ENCODE peak calls at places on chromosomes 13 and 19, in ten cellular contexts. One of them, this sample, is unnamed.

GRCh38 chr19:17125052-17125727 is 49.6 kb downstream of the MYO9B start:
- DNase-seq in fibroblast of pulmonary artery: peak
- DNase-seq in fibroblast of mammary gland: no peak
- DNase-seq in RWPE1: no peak
- DNase-seq in HCT116: no peak
- DNase-seq in cardiac fibroblast: no peak
- DNase-seq in heart left ventricle: no peak
- DNase-seq in astrocyte: peak
- DNase-seq in IMR-90: peak
- DNase-seq in AG10803: peak
- DNase-seq in this sample: peak

GRCh38 chr19:57227461-57227860 is 3.4 kb upstream of the AURKC start:
- DNase-seq in fibroblast of mammary gland: no peak
- DNase-seq in HCT116: no peak
- DNase-seq in RWPE1: no peak
- DNase-seq in heart left ventricle: no peak
- DNase-seq in IMR-90: no peak
- DNase-seq in cardiac fibroblast: no peak
- DNase-seq in AG10803: no peak
- DNase-seq in fibroblast of pulmonary artery: no peak
- DNase-seq in astrocyte: no peak
- DNase-seq in this sample: no peak

GRCh38 chr13:20193924-20194631 is 1.3 kb upstream of the GJB2 start:
- DNase-seq in fibroblast of pulmonary artery: no peak
- DNase-seq in fibroblast of mammary gland: no peak
- DNase-seq in heart left ventricle: no peak
- DNase-seq in RWPE1: no peak
- DNase-seq in astrocyte: no peak
- DNase-seq in cardiac fibroblast: no peak
- DNase-seq in HCT116: no peak
- DNase-seq in IMR-90: no peak
- DNase-seq in AG10803: no peak
- DNase-seq in this sample: no peak

GRCh38 chr13:75178436-75178835 is 303.5 kb downstream of the TBC1D4 start:
- DNase-seq in RWPE1: no peak
- DNase-seq in fibroblast of mammary gland: no peak
- DNase-seq in cardiac fibroblast: no peak
- DNase-seq in HCT116: no peak
- DNase-seq in AG10803: no peak
- DNase-seq in IMR-90: no peak
- DNase-seq in astrocyte: no peak
- DNase-seq in heart left ventricle: no peak
- DNase-seq in fibroblast of pulmonary artery: no peak
- DNase-seq in this sample: no peak

GRCh38 chr19:34556500-34556899 is 74.9 kb downstream of the WTIP start:
- DNase-seq in astrocyte: no peak
- DNase-seq in IMR-90: no peak
- DNase-seq in cardiac fibroblast: peak
- DNase-seq in heart left ventricle: no peak
- DNase-seq in fibroblast of pulmonary artery: peak
- DNase-seq in HCT116: peak
- DNase-seq in AG10803: peak
- DNase-seq in fibroblast of mammary gland: peak
- DNase-seq in RWPE1: no peak
- DNase-seq in this sample: no peak

GRCh38 chr13:95485045-95485517 is 67.4 kb upstream of the CLDN10 start:
- DNase-seq in heart left ventricle: no peak
- DNase-seq in astrocyte: peak
- DNase-seq in HCT116: no peak
- DNase-seq in RWPE1: peak
- DNase-seq in cardiac fibroblast: peak
- DNase-seq in IMR-90: peak
- DNase-seq in AG10803: no peak
- DNase-seq in fibroblast of pulmonary artery: peak
- DNase-seq in fibroblast of mammary gland: peak
- DNase-seq in this sample: no peak

GRCh38 chr13:98447881-98448641 is 128.8 kb downstream of the STK24 start:
- DNase-seq in fibroblast of pulmonary artery: no peak
- DNase-seq in HCT116: peak
- DNase-seq in AG10803: peak
- DNase-seq in IMR-90: no peak
- DNase-seq in fibroblast of mammary gland: peak
- DNase-seq in astrocyte: peak
- DNase-seq in RWPE1: peak
- DNase-seq in cardiac fibroblast: peak
- DNase-seq in heart left ventricle: no peak
- DNase-seq in this sample: no peak

GRCh38 chr13:27446986-27447583 is 3.3 kb downstream of the MTIF3 start:
- DNase-seq in astrocyte: no peak
- DNase-seq in heart left ventricle: no peak
- DNase-seq in fibroblast of pulmonary artery: no peak
- DNase-seq in cardiac fibroblast: no peak
- DNase-seq in AG10803: no peak
- DNase-seq in IMR-90: no peak
- DNase-seq in HCT116: no peak
- DNase-seq in fibroblast of mammary gland: no peak
- DNase-seq in RWPE1: no peak
- DNase-seq in this sample: peak

GRCh38 chr13:67148219-67148583 is 81.9 kb downstream of the PCDH9 start:
- DNase-seq in AG10803: peak
- DNase-seq in astrocyte: peak
- DNase-seq in HCT116: no peak
- DNase-seq in heart left ventricle: no peak
- DNase-seq in fibroblast of mammary gland: peak
- DNase-seq in RWPE1: peak
- DNase-seq in IMR-90: peak
- DNase-seq in fibroblast of pulmonary artery: peak
- DNase-seq in cardiac fibroblast: peak
- DNase-seq in this sample: no peak

DNA sequence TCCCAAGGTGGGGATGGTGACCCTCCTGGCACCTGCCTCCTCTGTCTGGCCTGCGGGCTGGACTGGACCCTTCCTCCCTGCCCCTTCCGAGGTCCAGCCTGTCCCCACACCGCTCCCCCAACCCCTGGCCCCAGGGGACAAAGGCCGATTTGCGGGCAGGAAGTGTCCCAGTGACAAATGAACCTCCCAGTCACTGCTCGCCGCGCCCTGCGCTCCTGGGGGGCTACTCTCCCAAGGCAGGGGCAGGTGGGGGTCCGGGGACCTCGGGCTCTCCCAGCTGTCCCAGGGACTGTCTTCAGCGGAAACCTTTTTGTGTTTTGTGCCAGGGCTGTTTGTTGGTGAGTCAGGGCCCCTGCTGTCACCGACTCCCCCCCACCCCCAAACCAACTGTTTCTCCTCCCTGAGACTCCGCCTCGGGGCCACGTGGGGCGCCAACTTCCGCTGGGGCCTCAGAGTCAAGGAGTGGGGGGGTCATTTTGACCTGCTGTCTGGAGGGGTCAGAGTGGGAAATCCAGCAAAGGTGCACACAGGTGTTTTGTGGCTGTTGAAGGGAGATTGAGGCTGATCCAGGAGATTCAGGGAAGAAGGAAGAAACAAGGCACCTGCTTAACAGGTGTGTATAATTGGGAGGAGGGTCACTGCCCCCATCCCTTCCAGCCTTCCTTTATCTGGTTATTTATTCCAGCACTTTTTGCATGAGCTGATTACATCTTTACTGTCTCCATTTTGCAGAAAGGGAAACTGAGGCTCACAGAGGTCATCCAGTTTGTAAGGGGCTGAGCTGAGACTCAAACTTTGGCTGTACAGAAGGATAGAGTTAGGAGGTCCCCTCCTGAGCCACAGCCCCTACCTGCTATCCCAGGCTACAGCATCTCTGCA is 831 bp downstream of the PGPEP1 start:
- DNase-seq in cardiac fibroblast: peak
- DNase-seq in astrocyte: peak
- DNase-seq in AG10803: peak
- DNase-seq in fibroblast of pulmonary artery: peak
- DNase-seq in heart left ventricle: peak
- DNase-seq in IMR-90: peak
- DNase-seq in HCT116: no peak
- DNase-seq in fibroblast of mammary gland: peak
- DNase-seq in RWPE1: no peak
- DNase-seq in this sample: peak
- TF ChIP-seq CTCF in cardiac fibroblast: no peak
- TF ChIP-seq CTCF in astrocyte: no peak
- TF ChIP-seq CTCF in AG10803: no peak
- TF ChIP-seq CTCF in fibroblast of pulmonary artery: no peak
- TF ChIP-seq CTCF in heart left ventricle: no peak
- TF ChIP-seq CTCF in IMR-90: no peak
- TF ChIP-seq CTCF in HCT116: peak
- TF ChIP-seq CTCF in fibroblast of mammary gland: no peak
- TF ChIP-seq CTCF in RWPE1: no peak
- TF ChIP-seq CTCF in this sample: peak

GRCh38 chr19:30689474-30689873 is 317.3 kb downstream of the ZNF536 start:
- DNase-seq in cardiac fibroblast: no peak
- DNase-seq in AG10803: no peak
- DNase-seq in heart left ventricle: no peak
- DNase-seq in astrocyte: no peak
- DNase-seq in IMR-90: no peak
- DNase-seq in fibroblast of pulmonary artery: no peak
- DNase-seq in fibroblast of mammary gland: no peak
- DNase-seq in HCT116: no peak
- DNase-seq in RWPE1: no peak
- DNase-seq in this sample: no peak
- TF ChIP-seq CTCF in cardiac fibroblast: no peak
- TF ChIP-seq CTCF in AG10803: no peak
- TF ChIP-seq CTCF in heart left ventricle: no peak
- TF ChIP-seq CTCF in astrocyte: no peak
- TF ChIP-seq CTCF in IMR-90: no peak
- TF ChIP-seq CTCF in fibroblast of pulmonary artery: no peak
- TF ChIP-seq CTCF in fibroblast of mammary gland: no peak
- TF ChIP-seq CTCF in HCT116: no peak
- TF ChIP-seq CTCF in RWPE1: no peak
- TF ChIP-seq CTCF in this sample: no peak

DNA sequence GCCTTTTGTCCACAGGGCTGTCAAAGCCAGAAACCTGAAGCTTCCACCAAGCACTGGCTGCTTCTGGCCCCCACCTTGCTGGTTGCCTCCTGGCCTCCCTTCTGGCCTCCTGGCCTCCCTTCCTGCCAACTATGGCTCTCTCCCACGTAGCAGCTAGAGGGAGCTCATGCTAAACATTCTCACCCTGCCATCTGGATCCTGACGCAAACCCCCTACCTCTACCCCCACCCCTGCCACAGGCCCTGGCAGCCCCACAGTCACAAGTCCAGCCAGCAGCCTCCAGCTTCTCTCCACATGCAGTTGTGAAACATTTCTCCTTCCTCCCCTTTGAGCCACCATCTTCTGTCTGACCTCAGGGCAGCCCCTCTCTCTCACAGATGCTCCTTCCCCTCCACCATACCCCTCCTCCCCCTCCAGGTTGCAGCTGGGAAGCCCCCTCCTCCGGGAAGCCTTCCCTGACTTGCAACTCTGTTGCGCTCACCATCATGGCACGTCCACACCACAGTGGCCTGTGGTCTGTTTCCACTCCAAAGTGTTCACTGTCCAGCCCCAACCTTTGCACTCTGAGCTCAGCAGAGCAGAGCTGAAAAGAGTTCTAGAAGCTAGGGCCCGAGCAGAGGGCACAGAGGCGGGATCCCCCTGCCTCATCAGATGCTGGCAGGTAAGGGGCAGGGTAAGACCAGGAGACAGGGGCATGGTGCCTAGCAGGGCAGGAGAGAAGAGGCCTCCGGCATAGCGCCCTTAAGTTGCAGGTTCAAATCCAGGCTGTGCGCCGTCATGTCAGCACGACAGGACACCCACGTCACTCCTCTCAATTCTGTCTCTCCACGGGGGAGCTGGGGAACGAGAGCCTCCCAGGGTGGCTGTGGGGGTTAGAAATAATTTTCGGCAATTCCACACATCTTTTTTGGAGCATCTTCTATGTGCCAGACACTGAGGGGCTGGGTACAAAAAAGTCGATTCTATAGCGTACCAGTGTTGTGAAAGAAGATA is 7.3 kb downstream of the ADGRL1 start:
- DNase-seq in IMR-90: no peak
- DNase-seq in heart left ventricle: no peak
- DNase-seq in astrocyte: no peak
- DNase-seq in fibroblast of pulmonary artery: peak
- DNase-seq in fibroblast of mammary gland: no peak
- DNase-seq in RWPE1: no peak
- DNase-seq in HCT116: no peak
- DNase-seq in AG10803: peak
- DNase-seq in cardiac fibroblast: peak
- DNase-seq in this sample: no peak
- TF ChIP-seq CTCF in IMR-90: no peak
- TF ChIP-seq CTCF in heart left ventricle: no peak
- TF ChIP-seq CTCF in astrocyte: no peak
- TF ChIP-seq CTCF in fibroblast of pulmonary artery: peak
- TF ChIP-seq CTCF in fibroblast of mammary gland: no peak
- TF ChIP-seq CTCF in RWPE1: no peak
- TF ChIP-seq CTCF in HCT116: peak
- TF ChIP-seq CTCF in AG10803: peak
- TF ChIP-seq CTCF in cardiac fibroblast: peak
- TF ChIP-seq CTCF in this sample: peak

GRCh38 chr19:8050274-8051096 is 2.1 kb upstream of the CCL25 start:
- DNase-seq in cardiac fibroblast: peak
- DNase-seq in heart left ventricle: peak
- DNase-seq in astrocyte: peak
- DNase-seq in AG10803: peak
- DNase-seq in fibroblast of pulmonary artery: peak
- DNase-seq in HCT116: peak
- DNase-seq in fibroblast of mammary gland: peak
- DNase-seq in RWPE1: peak
- DNase-seq in IMR-90: peak
- DNase-seq in this sample: peak
- TF ChIP-seq CTCF in cardiac fibroblast: no peak
- TF ChIP-seq CTCF in heart left ventricle: no peak
- TF ChIP-seq CTCF in astrocyte: no peak
- TF ChIP-seq CTCF in AG10803: no peak
- TF ChIP-seq CTCF in fibroblast of pulmonary artery: no peak
- TF ChIP-seq CTCF in HCT116: no peak
- TF ChIP-seq CTCF in fibroblast of mammary gland: no peak
- TF ChIP-seq CTCF in RWPE1: no peak
- TF ChIP-seq CTCF in IMR-90: no peak
- TF ChIP-seq CTCF in this sample: no peak

DNA sequence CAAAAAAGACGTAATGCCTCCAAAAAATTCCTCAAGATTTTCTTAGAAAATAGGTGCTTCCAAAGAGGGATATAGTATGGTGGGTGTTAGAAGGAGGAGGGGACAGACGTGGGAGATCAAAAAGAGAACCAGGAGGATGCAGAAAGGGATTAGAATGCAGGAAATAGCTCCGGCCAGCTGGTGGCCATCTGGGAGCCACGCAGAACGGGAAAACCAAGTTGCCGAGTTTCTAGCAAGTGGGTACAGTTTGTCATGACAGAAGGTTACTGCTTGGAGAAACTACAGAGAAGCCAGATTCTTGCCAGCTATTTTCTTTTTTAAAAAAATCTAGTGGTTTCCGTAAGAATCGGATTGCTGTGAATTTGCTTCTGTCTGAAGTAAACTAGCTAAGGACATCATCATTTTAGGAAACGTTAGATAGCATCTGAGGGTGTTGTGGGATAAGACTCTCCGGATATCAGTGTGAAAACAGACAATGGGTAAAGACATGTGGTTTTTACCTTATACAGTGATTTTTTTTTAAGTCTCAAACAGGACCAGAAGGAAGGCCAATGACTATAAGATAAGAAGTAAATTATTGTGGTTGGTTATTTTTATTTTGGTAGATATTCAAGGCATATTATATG is 104.9 kb downstream of the HSPH1 start:
- DNase-seq in RWPE1: no peak
- DNase-seq in fibroblast of mammary gland: peak
- DNase-seq in astrocyte: no peak
- DNase-seq in AG10803: peak
- DNase-seq in cardiac fibroblast: peak
- DNase-seq in IMR-90: peak
- DNase-seq in heart left ventricle: no peak
- DNase-seq in fibroblast of pulmonary artery: peak
- DNase-seq in HCT116: no peak
- DNase-seq in this sample: no peak
- TF ChIP-seq CTCF in RWPE1: no peak
- TF ChIP-seq CTCF in fibroblast of mammary gland: peak
- TF ChIP-seq CTCF in astrocyte: no peak
- TF ChIP-seq CTCF in AG10803: peak
- TF ChIP-seq CTCF in cardiac fibroblast: peak
- TF ChIP-seq CTCF in IMR-90: peak
- TF ChIP-seq CTCF in heart left ventricle: no peak
- TF ChIP-seq CTCF in fibroblast of pulmonary artery: peak
- TF ChIP-seq CTCF in HCT116: no peak
- TF ChIP-seq CTCF in this sample: no peak